ENCODE peak calls at places on chromosomes 12 and 14, in ten cellular contexts. P is spleen, N is testis, K is endothelial cell of umbilical vein, V is ovary, W is body of pancreas, R is uterus, A is NB4, S is right lobe of liver, Q is HCT116. J is an unnamed sample.

GRCh38 chr14:36365766-36366165 is 45.3 kb upstream of the MBIP start:
- DNase-seq in P (no peak), N (no peak), K (no peak), V (no peak), W (no peak), R (no peak), A (no peak), S (no peak), Q (no peak), J (no peak)

GRCh38 chr12:119158004-119158776 is 20.5 kb upstream of the HSPB8 start:
- DNase-seq in P (no peak), N (no peak), K (no peak), V (no peak), W (no peak), R (no peak), A (no peak), S (no peak), Q (no peak), J (no peak)

GRCh38 chr12:14751987-14752386 is 51.3 kb downstream of the WBP11 start:
- DNase-seq in P (no peak), N (no peak), K (no peak), V (no peak), W (no peak), R (no peak), A (no peak), S (no peak), Q (no peak), J (no peak)

GRCh38 chr14:22518073-22518472 is 71.0 kb downstream of the DAD1 start:
- DNase-seq in P (no peak), N (no peak), K (no peak), V (no peak), W (no peak), R (no peak), A (no peak), S (no peak), Q (no peak), J (no peak)

GRCh38 chr14:24070285-24071143 is 848 bp upstream of the CPNE6 start:
- DNase-seq in P (peak; percentile 28), N (no peak), K (no peak), V (no peak), W (no peak), R (no peak), A (peak; percentile 28), S (no peak), Q (no peak), J (no peak)

GRCh38 chr14:74299061-74299545 is 3.6 kb downstream of the ABCD4 start:
- DNase-seq in P (no peak), N (no peak), K (peak; percentile 73), V (no peak), W (no peak), R (no peak), A (no peak), S (no peak), Q (peak; percentile 22), J (no peak)

GRCh38 chr14:59688224-59689170 is 111.9 kb upstream of the CCDC175 start:
- DNase-seq in P (no peak), N (peak; percentile 78), K (peak; percentile 44), V (no peak), W (no peak), R (no peak), A (peak; percentile 62), S (peak; percentile 30), Q (peak; percentile 24), J (peak; percentile 56)

GRCh38 chr12:50224026-50224692 is 57.0 kb upstream of the CERS5 start:
- DNase-seq in P (no peak), N (no peak), K (peak; percentile 87), V (no peak), W (peak; percentile 53), R (no peak), A (peak; percentile 22), S (no peak), Q (peak; percentile 92), J (peak; percentile 33)

GRCh38 chr12:25689996-25690501 is 137.0 kb upstream of the LMNTD1 start:
- DNase-seq in P (no peak), N (peak; percentile 76), K (peak; percentile 58), V (peak; percentile 43), W (peak; percentile 52), R (no peak), A (no peak), S (peak; percentile 66), Q (no peak), J (peak; percentile 80)

GRCh38 chr12:71169286-71169685 is 11.5 kb upstream of the TSPAN8 start:
- DNase-seq in P (no peak), N (no peak), K (no peak), V (no peak), W (no peak), R (no peak), A (no peak), S (no peak), Q (no peak), J (no peak)

GRCh38 chr12:57451233-57451778 is 3.8 kb upstream of the INHBE start:
- DNase-seq in P (peak; percentile 54), N (no peak), K (no peak), V (no peak), W (no peak), R (no peak), A (no peak), S (peak; percentile 86), Q (no peak), J (no peak)

GRCh38 chr14:99422220-99423010 is 58.2 kb downstream of the SETD3 start:
- DNase-seq in P (no peak), N (no peak), K (no peak), V (no peak), W (no peak), R (no peak), A (no peak), S (no peak), Q (no peak), J (no peak)

GRCh38 chr14:54444701-54445100 is 3.5 kb upstream of the CNIH1 start:
- DNase-seq in P (no peak), N (no peak), K (no peak), V (no peak), W (no peak), R (no peak), A (no peak), S (no peak), Q (no peak), J (no peak)

GRCh38 chr14:103390605-103391004 is 5.4 kb downstream of the MARK3 start:
- DNase-seq in P (no peak), N (no peak), K (no peak), V (no peak), W (no peak), R (no peak), A (no peak), S (no peak), Q (no peak), J (no peak)

DNA sequence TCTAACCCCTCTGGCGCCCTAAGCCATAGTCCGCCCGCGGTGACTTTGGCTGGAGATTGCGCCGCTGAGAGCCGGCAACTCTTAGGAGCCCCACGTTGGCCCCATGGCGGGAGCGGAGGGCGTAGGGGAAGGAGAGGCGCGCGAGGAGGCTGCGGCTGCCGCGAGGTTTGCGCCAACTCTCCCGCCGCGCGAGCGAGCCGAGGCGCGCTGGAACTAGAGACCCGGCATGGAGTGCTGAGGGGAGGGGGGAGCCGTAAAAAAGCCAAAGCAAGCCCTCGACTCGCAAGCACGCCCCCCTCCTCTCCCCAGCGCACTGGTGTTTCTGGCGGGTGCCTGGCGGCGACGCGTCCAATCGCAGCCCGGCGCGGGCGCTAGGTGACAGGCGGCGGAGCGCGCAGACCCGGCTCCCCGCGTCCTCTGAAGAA is at the start of gene SYT10:
- DNase-seq in P (peak; percentile 58), N (peak; percentile 30), K (peak; percentile 12), V (no peak), W (no peak), R (no peak), A (no peak), S (no peak), Q (no peak), J (no peak)
- TF ChIP-seq POLR2A in P (no peak), N (no peak), K (no peak), V (no peak), W (no peak), R (no peak), A (no peak), S (no peak), Q (no peak), J (no peak)

GRCh38 chr12:29783773-29784666 is at the start of gene TMTC1:
- DNase-seq in P (peak; percentile 82), N (peak; percentile 83), K (peak; percentile 69), V (peak; percentile 90), W (peak; percentile 46), R (peak; percentile 74), A (no peak), S (peak; percentile 87), Q (no peak), J (peak; percentile 73)
- H3K4me3 ChIP-seq in P (peak within 1 kb of the TSS; percentile 62), N (peak within 1 kb of the TSS; percentile 84), K (peak within 1 kb of the TSS; percentile 60), V (peak within 1 kb of the TSS; percentile 57), W (peak within 1 kb of the TSS; percentile 65), R (peak within 1 kb of the TSS; percentile 63), A (no peak within 1 kb of the TSS), S (peak within 1 kb of the TSS; percentile 80), Q (peak within 1 kb of the TSS; percentile 55), J (peak within 1 kb of the TSS; percentile 18)

GRCh38 chr12:113310489-113310888 is 24.4 kb downstream of the SLC8B1 start:
- DNase-seq in P (no peak), N (no peak), K (no peak), V (no peak), W (no peak), R (no peak), A (peak; percentile 69), S (no peak), Q (no peak), J (no peak)
- TF ChIP-seq CTCF in P (no peak), N (no peak), K (no peak), V (no peak), W (no peak), R (no peak), A (peak; percentile 41), S (no peak), Q (no peak), J (no peak)

GRCh38 chr14:34792593-34792992 is 78.2 kb upstream of the CFL2 start:
- DNase-seq in P (no peak), N (no peak), K (no peak), V (no peak), W (no peak), R (no peak), A (peak; percentile 48), S (no peak), Q (no peak), J (no peak)
- TF ChIP-seq POLR2A in P (no peak), N (no peak), K (no peak), V (no peak), W (no peak), R (no peak), A (no peak), S (no peak), Q (no peak), J (no peak)

DNA sequence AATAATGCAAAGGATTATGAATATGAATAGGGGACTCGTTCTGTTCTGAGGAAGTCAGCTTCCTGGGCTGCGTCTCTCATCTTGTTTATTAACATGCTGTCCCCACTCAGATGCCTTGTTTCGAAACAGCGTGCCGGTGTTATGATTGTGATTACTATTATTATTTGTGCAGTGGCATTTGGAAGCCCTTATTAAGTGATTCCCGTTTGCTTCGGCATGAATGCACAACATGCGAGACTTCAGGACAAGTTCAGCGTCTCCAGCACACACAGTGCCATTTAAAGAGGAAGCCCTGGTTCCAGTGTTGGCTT is 181.1 kb downstream of the AACS start:
- DNase-seq in P (no peak), N (no peak), K (no peak), V (no peak), W (no peak), R (no peak), A (no peak), S (no peak), Q (no peak), J (no peak)
- H3K4me3 ChIP-seq in P (no peak overlapping the region), N (no peak overlapping the region), K (no peak overlapping the region), V (no peak overlapping the region), W (no peak overlapping the region), R (no peak overlapping the region), A (no peak overlapping the region), S (no peak overlapping the region), Q (no peak overlapping the region), J (no peak overlapping the region)

GRCh38 chr12:101823891-101824290 is 6.9 kb downstream of the GNPTAB start:
- DNase-seq in P (no peak), N (peak; percentile 47), K (peak; percentile 18), V (no peak), W (no peak), R (peak; percentile 18), A (peak; percentile 72), S (no peak), Q (peak; percentile 33), J (peak; percentile 21)
- TF ChIP-seq CTCF in P (peak; percentile 56), N (peak; percentile 26), K (peak; percentile 10), V (no peak), W (peak; percentile 33), R (no peak), A (peak; percentile 37), S (peak; percentile 11), Q (no peak), J (peak; percentile 35)